ENCODE peak calls at places on chromosomes 7 and 10, in ten cellular contexts. E is epithelial cell of proximal tubule; A is M059J; Y is dorsolateral prefrontal cortex; N is B cell; B is IMR-90; J is activated naive CD4-positive, alpha-beta T cell; L is AG20443; C is NCI-H748 treated with DMSO at 0.1 percent for 48 hours; P is Panc1. W is an unnamed sample.

GRCh38 chr7:100215895-100216294 is 3.9 kb upstream of the PVRIG start:
- DNase-seq in E (no peak), J (no peak), P (no peak), C (no peak), L (no peak), A (peak; percentile 29), Y (no peak), N (no peak), B (peak; percentile 37), W (no peak)

GRCh38 chr7:41046221-41046761 is 656.6 kb downstream of the INHBA start:
- DNase-seq in N (no peak), A (peak; percentile 83), L (no peak), P (no peak), J (no peak), Y (no peak), B (peak; percentile 81), C (no peak), E (no peak), W (no peak)

GRCh38 chr7:13262929-13263530 is 575.6 kb downstream of the ARL4A start:
- DNase-seq in B (peak; percentile 52), P (no peak), N (peak; percentile 51), A (peak; percentile 47), J (no peak), L (peak; percentile 33), Y (no peak), E (no peak), C (peak; percentile 38), W (peak; percentile 50)

GRCh38 chr7:19969859-19970493 is 196.6 kb upstream of the TMEM196 start:
- DNase-seq in J (no peak), B (no peak), E (peak; percentile 66), C (no peak), N (no peak), Y (no peak), P (no peak), L (no peak), A (peak; percentile 73), W (no peak)

GRCh38 chr7:2710256-2710655 is 22.3 kb downstream of the AMZ1 start:
- DNase-seq in B (no peak), C (no peak), A (no peak), L (no peak), E (no peak), N (peak; percentile 82), J (no peak), P (no peak), Y (no peak), W (no peak)

GRCh38 chr10:10320981-10321380 is 696.7 kb upstream of the CELF2 start:
- DNase-seq in A (no peak), B (peak; percentile 71), E (no peak), L (peak; percentile 13), N (no peak), P (no peak), C (no peak), Y (no peak), J (no peak), W (no peak)

GRCh38 chr7:43905954-43906326 is 456 bp downstream of the URGCP start:
- DNase-seq in E (no peak), L (peak; percentile 65), B (peak; percentile 34), Y (no peak), P (no peak), N (peak; percentile 33), J (no peak), A (peak; percentile 58), C (peak; percentile 4), W (no peak)

GRCh38 chr10:14560794-14561765 is 213.6 kb downstream of the FAM107B start:
- DNase-seq in A (no peak), E (no peak), Y (no peak), L (no peak), N (peak; percentile 37), J (no peak), C (no peak), B (no peak), P (no peak), W (no peak)

GRCh38 chr7:155510975-155511595 is 35.3 kb downstream of the CNPY1 start:
- DNase-seq in J (no peak), C (no peak), B (no peak), P (no peak), Y (no peak), N (no peak), E (no peak), A (no peak), L (no peak), W (no peak)

GRCh38 chr7:101538596-101539459 is 90.3 kb downstream of the MYL10 start:
- DNase-seq in J (peak; percentile 10), N (peak; percentile 68), Y (no peak), C (no peak), B (peak; percentile 37), P (no peak), L (peak; percentile 88), A (peak; percentile 58), E (no peak), W (no peak)

GRCh38 chr7:5591547-5591899 is 167.9 kb upstream of the TNRC18 start:
- DNase-seq in C (no peak), B (peak; percentile 80), J (no peak), P (no peak), Y (no peak), A (peak; percentile 98), N (peak; percentile 40), E (peak; percentile 42), L (peak; percentile 86), W (no peak)

GRCh38 chr10:8221481-8221880 is 167.0 kb downstream of the GATA3 start:
- DNase-seq in C (no peak), L (no peak), A (no peak), P (no peak), B (no peak), Y (no peak), N (no peak), E (no peak), J (no peak), W (no peak)

GRCh38 chr10:9825491-9826018 is 1192.1 kb upstream of the CELF2 start:
- DNase-seq in J (no peak), Y (no peak), N (no peak), B (peak; percentile 30), P (no peak), E (no peak), A (no peak), L (no peak), C (no peak), W (no peak)

W was measured in glomerular endothelial cell.